ENCODE peak calls at places on chromosomes 4 and X, in six cellular contexts. One of them, this sample, is unnamed.

GRCh38 chr4:7240341-7240740 is 48.0 kb downstream of the SORCS2 start:
- DNase-seq in H1: no peak
- DNase-seq in IMR-90: no peak
- DNase-seq in uterus: no peak
- DNase-seq in heart left ventricle: peak
- DNase-seq in HCT116: no peak
- DNase-seq in this sample: no peak

GRCh38 chr4:53902786-53903185 is 161.6 kb downstream of the CHIC2 start:
- DNase-seq in uterus: no peak
- DNase-seq in HCT116: no peak
- DNase-seq in H1: no peak
- DNase-seq in IMR-90: no peak
- DNase-seq in heart left ventricle: no peak
- DNase-seq in this sample: no peak

GRCh38 chr4:83964996-83965541 is 429.2 kb downstream of the GPAT3 start:
- DNase-seq in heart left ventricle: no peak
- DNase-seq in HCT116: no peak
- DNase-seq in uterus: no peak
- DNase-seq in IMR-90: peak
- DNase-seq in H1: no peak
- DNase-seq in this sample: no peak

GRCh38 chrX:48278958-48279357 is 23.8 kb downstream of the SSX1 start:
- DNase-seq in H1: no peak
- DNase-seq in heart left ventricle: peak
- DNase-seq in HCT116: peak
- DNase-seq in IMR-90: no peak
- DNase-seq in uterus: peak
- DNase-seq in this sample: peak

GRCh38 chr4:1207603-1208265 is 35.4 kb upstream of the SPON2 start:
- DNase-seq in IMR-90: peak
- DNase-seq in heart left ventricle: peak
- DNase-seq in H1: no peak
- DNase-seq in uterus: peak
- DNase-seq in HCT116: no peak
- DNase-seq in this sample: peak

GRCh38 chr4:169229571-169230028 is 41.2 kb downstream of the SH3RF1 start:
- DNase-seq in H1: no peak
- DNase-seq in IMR-90: peak
- DNase-seq in HCT116: peak
- DNase-seq in uterus: peak
- DNase-seq in heart left ventricle: peak
- DNase-seq in this sample: no peak

GRCh38 chr4:53537606-53538005 is 53.7 kb downstream of the LNX1 start:
- DNase-seq in H1: no peak
- DNase-seq in heart left ventricle: peak
- DNase-seq in uterus: no peak
- DNase-seq in IMR-90: no peak
- DNase-seq in HCT116: no peak
- DNase-seq in this sample: no peak

GRCh38 chr4:4780634-4781287 is 78.7 kb upstream of the MSX1 start:
- DNase-seq in HCT116: no peak
- DNase-seq in H1: no peak
- DNase-seq in heart left ventricle: no peak
- DNase-seq in uterus: no peak
- DNase-seq in IMR-90: peak
- DNase-seq in this sample: no peak

GRCh38 chr4:180285796-180286195 is 1957.4 kb upstream of the TENM3 start:
- DNase-seq in HCT116: no peak
- DNase-seq in IMR-90: no peak
- DNase-seq in H1: no peak
- DNase-seq in heart left ventricle: no peak
- DNase-seq in uterus: no peak
- DNase-seq in this sample: no peak

GRCh38 chrX:68932611-68933010 is 103.8 kb downstream of the EFNB1 start:
- DNase-seq in IMR-90: no peak
- DNase-seq in heart left ventricle: peak
- DNase-seq in H1: no peak
- DNase-seq in HCT116: no peak
- DNase-seq in uterus: no peak
- DNase-seq in this sample: peak

GRCh38 chr4:45350438-45350837 is 624.1 kb upstream of the GNPDA2 start:
- DNase-seq in IMR-90: no peak
- DNase-seq in heart left ventricle: no peak
- DNase-seq in HCT116: no peak
- DNase-seq in uterus: no peak
- DNase-seq in H1: no peak
- DNase-seq in this sample: no peak

GRCh38 chrX:24242649-24243556 is 71.0 kb downstream of the SUPT20HL2 start:
- DNase-seq in uterus: peak
- DNase-seq in H1: no peak
- DNase-seq in IMR-90: peak
- DNase-seq in HCT116: no peak
- DNase-seq in heart left ventricle: peak
- DNase-seq in this sample: peak

GRCh38 chr4:101977096-101977495 is 186.6 kb downstream of the BANK1 start:
- DNase-seq in uterus: no peak
- DNase-seq in IMR-90: peak
- DNase-seq in heart left ventricle: no peak
- DNase-seq in HCT116: peak
- DNase-seq in H1: no peak
- DNase-seq in this sample: no peak

GRCh38 chrX:101958139-101958538 is 26.3 kb upstream of the ZMAT1 start:
- DNase-seq in H1: no peak
- DNase-seq in heart left ventricle: no peak
- DNase-seq in HCT116: no peak
- DNase-seq in IMR-90: peak
- DNase-seq in uterus: no peak
- DNase-seq in this sample: no peak

GRCh38 chrX:117768861-117769604 is 347.6 kb downstream of the KLHL13 start:
- DNase-seq in uterus: no peak
- DNase-seq in H1: no peak
- DNase-seq in IMR-90: no peak
- DNase-seq in heart left ventricle: no peak
- DNase-seq in HCT116: no peak
- DNase-seq in this sample: no peak

GRCh38 chrX:134622813-134623185 is 35.5 kb downstream of the PLAC1 start:
- DNase-seq in HCT116: no peak
- DNase-seq in IMR-90: no peak
- DNase-seq in uterus: no peak
- DNase-seq in heart left ventricle: no peak
- DNase-seq in H1: no peak
- DNase-seq in this sample: no peak

GRCh38 chr4:104728380-104729122 is 233.9 kb upstream of the CXXC4 start:
- DNase-seq in IMR-90: peak
- DNase-seq in HCT116: peak
- DNase-seq in heart left ventricle: no peak
- DNase-seq in H1: no peak
- DNase-seq in uterus: no peak
- DNase-seq in this sample: no peak

GRCh38 chr4:128787509-128788311 is 21.8 kb upstream of the JADE1 start:
- DNase-seq in H1: no peak
- DNase-seq in heart left ventricle: no peak
- DNase-seq in HCT116: no peak
- DNase-seq in IMR-90: peak
- DNase-seq in uterus: no peak
- DNase-seq in this sample: no peak

GRCh38 chr4:10554694-10555093 is 97.5 kb upstream of the ZNF518B start:
- DNase-seq in HCT116: peak
- DNase-seq in uterus: peak
- DNase-seq in H1: no peak
- DNase-seq in heart left ventricle: no peak
- DNase-seq in IMR-90: peak
- DNase-seq in this sample: no peak

GRCh38 chrX:70289793-70290770 is at the start of the genes KIF4A and PDZD11:
- DNase-seq in IMR-90: peak
- DNase-seq in heart left ventricle: peak
- DNase-seq in H1: peak
- DNase-seq in HCT116: peak
- DNase-seq in uterus: peak
- DNase-seq in this sample: peak
- TF ChIP-seq POLR2A in IMR-90: peak
- TF ChIP-seq POLR2A in heart left ventricle: no peak
- TF ChIP-seq POLR2A in H1: no peak
- TF ChIP-seq POLR2A in HCT116: peak
- TF ChIP-seq POLR2A in uterus: no peak
- TF ChIP-seq POLR2A in this sample: peak

GRCh38 chr4:76705497-76705896 is 192.4 kb downstream of the SOWAHB start:
- DNase-seq in IMR-90: peak
- DNase-seq in H1: no peak
- DNase-seq in uterus: no peak
- DNase-seq in HCT116: no peak
- DNase-seq in heart left ventricle: no peak
- DNase-seq in this sample: no peak

GRCh38 chr4:76708986-76709385 is 189.0 kb downstream of the SOWAHB start:
- DNase-seq in IMR-90: no peak
- DNase-seq in HCT116: no peak
- DNase-seq in uterus: no peak
- DNase-seq in H1: no peak
- DNase-seq in heart left ventricle: no peak
- DNase-seq in this sample: no peak

GRCh38 chr4:76704133-76704881 is 193.6 kb downstream of the SOWAHB start:
- DNase-seq in uterus: no peak
- DNase-seq in IMR-90: peak
- DNase-seq in H1: no peak
- DNase-seq in heart left ventricle: no peak
- DNase-seq in HCT116: peak
- DNase-seq in this sample: no peak

GRCh38 chr4:76709454-76709853 is 188.5 kb downstream of the SOWAHB start:
- DNase-seq in IMR-90: peak
- DNase-seq in HCT116: no peak
- DNase-seq in heart left ventricle: no peak
- DNase-seq in H1: no peak
- DNase-seq in uterus: no peak
- DNase-seq in this sample: no peak

GRCh38 chr4:76706581-76706980 is 191.4 kb downstream of the SOWAHB start:
- DNase-seq in heart left ventricle: no peak
- DNase-seq in IMR-90: no peak
- DNase-seq in HCT116: no peak
- DNase-seq in uterus: no peak
- DNase-seq in H1: no peak
- DNase-seq in this sample: no peak
- TF ChIP-seq POLR2A in heart left ventricle: no peak
- TF ChIP-seq POLR2A in IMR-90: no peak
- TF ChIP-seq POLR2A in HCT116: no peak
- TF ChIP-seq POLR2A in uterus: no peak
- TF ChIP-seq POLR2A in H1: no peak
- TF ChIP-seq POLR2A in this sample: no peak

DNA sequence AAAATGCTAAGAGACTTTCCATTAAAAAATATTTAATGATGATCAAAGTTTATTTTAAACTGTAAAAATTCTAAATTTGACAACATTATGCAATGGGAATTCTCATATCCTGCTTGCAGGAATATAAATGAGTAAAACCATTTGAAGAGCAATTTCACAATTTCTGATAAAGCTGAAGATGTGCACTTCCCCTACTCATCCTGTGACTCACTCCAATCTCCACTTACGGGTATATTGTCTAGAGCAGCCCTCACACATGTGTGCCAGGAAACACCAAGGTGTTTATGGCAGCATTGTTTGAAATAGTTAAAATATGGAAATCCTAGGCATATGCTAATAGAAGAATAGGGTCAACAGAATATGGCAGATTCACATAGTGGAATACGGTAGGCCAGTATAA is 158.4 kb downstream of the PDHA2 start:
- DNase-seq in heart left ventricle: no peak
- DNase-seq in H1: no peak
- DNase-seq in uterus: no peak
- DNase-seq in IMR-90: no peak
- DNase-seq in HCT116: no peak
- DNase-seq in this sample: no peak
- TF ChIP-seq POLR2A in heart left ventricle: no peak
- TF ChIP-seq POLR2A in H1: no peak
- TF ChIP-seq POLR2A in uterus: no peak
- TF ChIP-seq POLR2A in IMR-90: no peak
- TF ChIP-seq POLR2A in HCT116: no peak
- TF ChIP-seq POLR2A in this sample: no peak

DNA sequence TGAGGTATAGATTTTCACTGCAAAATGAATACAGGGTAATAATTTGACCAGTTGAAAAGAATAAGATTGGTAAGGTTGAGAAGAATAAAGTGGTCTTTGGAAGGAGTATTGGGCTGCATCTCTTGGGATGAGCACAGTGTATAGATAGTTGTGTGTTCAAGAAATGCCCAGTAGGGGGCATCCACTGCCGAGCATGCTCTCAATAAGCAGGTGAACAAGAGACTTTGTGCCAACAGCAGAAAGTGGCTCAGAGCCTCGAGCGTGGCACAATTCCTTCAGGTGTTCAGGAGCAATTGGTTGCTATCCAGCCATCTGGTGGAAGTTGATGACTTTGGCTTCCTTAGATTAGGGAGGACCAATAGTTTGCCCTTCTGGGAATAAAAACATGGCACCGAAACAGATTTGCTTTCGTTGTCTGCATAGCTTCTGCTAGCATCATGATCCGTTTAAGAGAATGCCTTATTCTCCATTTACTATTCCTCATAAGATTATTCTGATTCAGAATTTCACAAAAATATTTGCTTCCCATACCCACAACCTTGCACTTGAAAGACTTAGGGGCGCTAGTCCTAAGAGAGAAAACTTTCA is 258.1 kb upstream of the NEIL3 start:
- DNase-seq in heart left ventricle: no peak
- DNase-seq in HCT116: peak
- DNase-seq in IMR-90: peak
- DNase-seq in uterus: no peak
- DNase-seq in H1: peak
- DNase-seq in this sample: no peak
- TF ChIP-seq POLR2A in heart left ventricle: no peak
- TF ChIP-seq POLR2A in HCT116: no peak
- TF ChIP-seq POLR2A in IMR-90: no peak
- TF ChIP-seq POLR2A in uterus: no peak
- TF ChIP-seq POLR2A in H1: no peak
- TF ChIP-seq POLR2A in this sample: no peak

DNA sequence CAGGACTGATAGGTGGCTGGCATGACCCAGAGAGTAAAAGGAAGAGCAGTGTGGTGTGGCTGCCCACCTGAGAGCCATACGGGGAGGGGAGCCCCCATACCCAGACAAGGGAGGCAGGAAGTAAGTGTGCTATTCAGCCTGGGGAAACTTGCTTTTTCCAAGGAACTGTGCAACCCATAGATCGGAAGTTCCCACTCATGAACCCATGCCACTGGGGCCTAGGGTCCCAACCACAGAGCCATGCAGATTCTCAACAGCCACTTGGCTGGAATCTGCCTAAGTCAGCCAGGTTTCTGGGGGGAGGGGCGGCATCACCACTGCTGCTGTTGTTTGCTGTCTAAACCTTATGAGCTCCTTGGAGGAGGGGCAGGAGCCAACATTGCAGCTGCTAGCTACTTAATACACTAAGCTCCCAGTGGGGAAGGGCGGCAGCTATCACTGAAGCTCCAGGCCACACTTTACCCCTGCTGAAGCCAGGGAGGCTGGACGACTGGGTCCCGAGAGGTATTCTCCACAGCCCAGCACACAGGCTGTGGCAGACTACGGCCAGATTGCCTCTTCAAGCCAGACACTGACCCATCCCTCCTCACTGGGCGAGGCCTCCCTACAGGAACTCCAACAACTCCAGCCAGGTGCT is 410.4 kb downstream of the INPP4B start:
- DNase-seq in heart left ventricle: peak
- DNase-seq in uterus: no peak
- DNase-seq in IMR-90: no peak
- DNase-seq in H1: peak
- DNase-seq in HCT116: no peak
- DNase-seq in this sample: no peak
- TF ChIP-seq POLR2A in heart left ventricle: no peak
- TF ChIP-seq POLR2A in uterus: no peak
- TF ChIP-seq POLR2A in IMR-90: no peak
- TF ChIP-seq POLR2A in H1: no peak
- TF ChIP-seq POLR2A in HCT116: no peak
- TF ChIP-seq POLR2A in this sample: no peak

This sample was measured in sigmoid colon.